ENCODE peak calls at places on chromosomes 2 and 18, in eight cellular contexts. K is IMR-90, V is uterus, I is thyroid gland, Y is A549, P is breast epithelium, O is adrenal gland, C is vagina. X is an unnamed sample.

GRCh38 chr2:158745067-158745865 is 49.9 kb upstream of the DAPL1 start:
- DNase-seq in K (peak; percentile 74), V (peak; percentile 58), I (peak; percentile 77), Y (peak; percentile 66), P (no peak), O (peak; percentile 49), C (no peak), X (peak; percentile 45)

GRCh38 chr2:36408198-36408703 is 52.7 kb downstream of the CRIM1 start:
- DNase-seq in K (peak; percentile 85), V (no peak), I (peak; percentile 25), Y (peak; percentile 45), P (no peak), O (no peak), C (no peak), X (no peak)

GRCh38 chr2:98730053-98730850 is 680 bp downstream of the MGAT4A start:
- DNase-seq in K (no peak), V (peak; percentile 49), I (peak; percentile 71), Y (peak; percentile 10), P (peak; percentile 71), O (peak; percentile 61), C (no peak), X (peak; percentile 64)

GRCh38 chr2:85259101-85259590 is 68.6 kb downstream of the TGOLN2 start:
- DNase-seq in K (peak; percentile 65), V (no peak), I (peak; percentile 63), Y (no peak), P (no peak), O (no peak), C (no peak), X (no peak)

GRCh38 chr2:10281891-10282290 is 20.8 kb upstream of the HPCAL1 start:
- DNase-seq in K (no peak), V (no peak), I (no peak), Y (no peak), P (no peak), O (no peak), C (no peak), X (no peak)

GRCh38 chr2:234204480-234204879 is 154.0 kb downstream of the SPP2 start:
- DNase-seq in K (peak; percentile 49), V (no peak), I (no peak), Y (peak; percentile 65), P (no peak), O (no peak), C (no peak), X (no peak)

GRCh38 chr18:48583568-48583967 is 44.7 kb downstream of the CTIF start:
- DNase-seq in K (peak; percentile 26), V (no peak), I (no peak), Y (no peak), P (no peak), O (no peak), C (no peak), X (peak; percentile 45)

GRCh38 chr2:135552887-135553286 is 21.6 kb downstream of the R3HDM1 start:
- DNase-seq in K (no peak), V (no peak), I (no peak), Y (no peak), P (no peak), O (no peak), C (no peak), X (no peak)

GRCh38 chr18:56210466-56210865 is 427.9 kb downstream of the TXNL1 start:
- DNase-seq in K (no peak), V (no peak), I (no peak), Y (no peak), P (no peak), O (no peak), C (no peak), X (no peak)

GRCh38 chr2:171788316-171788993 is 101.2 kb downstream of the DYNC1I2 start:
- DNase-seq in K (no peak), V (no peak), I (no peak), Y (no peak), P (no peak), O (no peak), C (no peak), X (no peak)

GRCh38 chr2:169891593-169892298 is 64.5 kb downstream of the UBR3 start:
- DNase-seq in K (peak; percentile 80), V (no peak), I (no peak), Y (peak; percentile 72), P (no peak), O (no peak), C (no peak), X (no peak)

GRCh38 chr2:118844261-118845004 is 3.0 kb downstream of the EN1 start:
- DNase-seq in K (no peak), V (no peak), I (no peak), Y (no peak), P (no peak), O (no peak), C (no peak), X (no peak)

GRCh38 chr2:95051636-95052035 is 26.1 kb downstream of the MAL start:
- DNase-seq in K (no peak), V (no peak), I (no peak), Y (no peak), P (no peak), O (no peak), C (no peak), X (no peak)

GRCh38 chr2:16664052-16664731 is 1.4 kb downstream of the CYRIA start:
- DNase-seq in K (peak; percentile 92), V (peak; percentile 87), I (peak; percentile 72), Y (peak; percentile 34), P (no peak), O (peak; percentile 71), C (no peak), X (peak; percentile 52)

GRCh38 chr2:16664809-16665745 is 557 bp downstream of the CYRIA start:
- DNase-seq in K (no peak), V (no peak), I (peak; percentile 51), Y (no peak), P (no peak), O (peak; percentile 33), C (no peak), X (no peak)

GRCh38 chr2:16663121-16663905 is 2.3 kb downstream of the CYRIA start:
- DNase-seq in K (no peak), V (no peak), I (peak; percentile 80), Y (no peak), P (no peak), O (no peak), C (no peak), X (no peak)

GRCh38 chr2:16666453-16666801 is 793 bp upstream of the CYRIA start:
- DNase-seq in K (peak; percentile 79), V (no peak), I (no peak), Y (no peak), P (no peak), O (no peak), C (no peak), X (no peak)

GRCh38 chr2:16665746-16666452 is at the start of gene CYRIA:
- DNase-seq in K (no peak), V (peak; percentile 51), I (peak; percentile 75), Y (no peak), P (no peak), O (peak; percentile 73), C (no peak), X (peak; percentile 62)
- TF ChIP-seq POLR2A in K (no peak), V (no peak), I (peak; percentile 59), Y (no peak), P (no peak), O (no peak), C (no peak), X (no peak)

GRCh38 chr2:120221616-120222015 is 1.6 kb downstream of the TMEM185B start:
- DNase-seq in K (no peak), V (no peak), I (no peak), Y (no peak), P (no peak), O (no peak), C (no peak), X (no peak)
- H3K4me3 ChIP-seq in K (no peak overlapping the region), V (no peak overlapping the region), I (no peak overlapping the region), Y (peak overlapping the region; percentile 2), P (no peak overlapping the region), O (no peak overlapping the region), C (no peak overlapping the region), X (no peak overlapping the region)

GRCh38 chr2:54675281-54675680 is 48.2 kb upstream of the EML6 start:
- DNase-seq in K (no peak), V (no peak), I (peak; percentile 27), Y (no peak), P (no peak), O (no peak), C (no peak), X (no peak)

GRCh38 chr2:54672587-54673456 is 50.6 kb upstream of the EML6 start:
- DNase-seq in K (no peak), V (no peak), I (peak; percentile 31), Y (no peak), P (no peak), O (no peak), C (no peak), X (no peak)

GRCh38 chr2:54671875-54672586 is 51.4 kb upstream of the EML6 start:
- DNase-seq in K (peak; percentile 82), V (no peak), I (no peak), Y (no peak), P (no peak), O (no peak), C (no peak), X (no peak)

GRCh38 chr2:54675738-54676137 is 47.7 kb upstream of the EML6 start:
- DNase-seq in K (no peak), V (no peak), I (peak; percentile 95), Y (no peak), P (no peak), O (peak; percentile 88), C (no peak), X (peak; percentile 66)

DNA sequence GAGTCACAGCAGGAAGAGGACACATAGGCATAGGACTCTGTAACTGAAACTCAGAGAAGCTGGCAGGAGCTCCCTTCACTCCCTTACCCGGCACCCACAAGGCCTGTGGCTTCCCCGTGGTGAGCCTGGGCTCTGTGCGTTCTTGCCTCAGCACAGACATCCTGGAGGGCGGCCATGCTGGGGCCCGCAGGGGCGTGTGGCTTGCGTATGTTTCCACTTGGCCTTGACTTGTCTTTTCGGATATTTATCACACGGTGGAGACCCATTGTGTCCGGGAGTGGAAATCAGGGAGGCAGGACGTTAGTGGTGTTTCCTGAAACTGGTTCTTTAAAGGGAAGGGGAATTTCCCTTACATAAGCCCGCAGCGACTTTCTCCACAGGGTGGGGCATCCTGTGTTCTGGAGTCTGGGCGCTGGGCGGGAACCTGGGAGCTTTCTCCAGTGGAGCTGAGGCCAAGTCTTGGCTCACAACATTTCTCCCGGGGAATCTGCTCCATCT is 49.9 kb upstream of the EML6 start:
- DNase-seq in K (no peak), V (peak; percentile 88), I (peak; percentile 63), Y (no peak), P (peak; percentile 62), O (peak; percentile 93), C (no peak), X (peak; percentile 80)
- H3K27ac ChIP-seq in K (no peak overlapping the region), V (peak overlapping the region; percentile 89), I (peak overlapping the region; percentile 80), Y (no peak overlapping the region), P (peak overlapping the region; percentile 93), O (peak overlapping the region; percentile 92), C (peak overlapping the region; percentile 88), X (peak overlapping the region; percentile 70)

DNA sequence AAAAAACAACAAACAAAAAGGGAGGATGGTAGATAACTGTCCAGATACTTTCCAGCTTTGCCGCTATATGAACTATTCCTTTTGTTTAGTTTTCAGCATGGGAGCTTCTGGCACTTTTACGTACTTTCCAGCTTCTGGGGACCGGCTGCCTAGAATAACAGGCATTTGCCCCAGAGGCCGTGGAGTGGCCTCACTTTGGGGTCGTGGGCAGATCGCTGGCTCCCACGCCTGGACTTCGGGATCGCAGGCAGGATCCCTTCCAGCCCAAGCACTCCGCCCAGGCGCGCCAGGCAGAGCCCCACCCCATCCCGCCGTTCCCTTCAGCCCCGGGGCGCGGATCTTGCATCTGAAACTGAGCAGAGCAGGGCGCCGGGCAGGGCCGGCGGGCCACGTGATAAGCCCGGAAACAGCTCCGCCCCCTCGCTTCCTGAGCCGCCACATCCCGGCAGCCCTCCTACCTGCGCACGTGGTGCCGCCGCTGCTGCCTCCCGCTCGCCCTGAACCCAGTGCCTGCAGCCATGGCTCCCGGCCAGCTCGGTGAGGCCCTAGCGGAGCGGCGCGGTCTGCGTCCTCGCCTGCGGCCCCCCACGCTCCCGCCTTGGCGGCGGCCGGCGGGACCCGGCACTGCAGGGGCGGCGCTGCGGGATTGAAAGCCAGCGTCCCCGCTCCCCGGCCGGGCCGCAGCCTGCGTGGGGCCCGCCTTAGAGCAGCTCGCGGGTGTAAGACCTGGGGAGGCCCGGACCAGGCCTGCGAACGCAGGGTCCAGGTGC is at the start of gene ATIC:
- DNase-seq in K (peak; percentile 92), V (peak; percentile 90), I (peak; percentile 93), Y (peak; percentile 96), P (peak; percentile 93), O (peak; percentile 94), C (no peak), X (peak; percentile 94)
- TF ChIP-seq POLR2A in K (peak; percentile 53), V (peak; percentile 61), I (peak; percentile 63), Y (peak; percentile 82), P (no peak), O (peak; percentile 47), C (peak; percentile 3), X (peak; percentile 57)

X was measured in body of pancreas.